ENCODE peak calls at places on chromosome X, in five cellular contexts. O is lower lobe of right lung, K is astrocyte, U is stomach, Z is IMR-90. W is an unnamed sample.

GRCh38 chrX:130158311-130158710 is 7.3 kb downstream of the AIFM1 start:
- DNase-seq in U (no peak), O (no peak), K (no peak), Z (no peak), W (no peak)

GRCh38 chrX:49915352-49916222 is 6.8 kb upstream of the CLCN5 start:
- DNase-seq in K (peak), Z (peak), O (no peak), U (peak), W (peak)

GRCh38 chrX:30308263-30309138 is 689 bp downstream of the NR0B1 start:
- DNase-seq in O (peak), U (no peak), K (no peak), Z (no peak), W (no peak)

GRCh38 chrX:116749943-116750342 is 287.2 kb upstream of the CT83 start:
- DNase-seq in U (no peak), K (no peak), Z (no peak), O (no peak), W (no peak)

GRCh38 chrX:119266364-119266995 is 30.4 kb downstream of the PGRMC1 start:
- DNase-seq in K (no peak), O (no peak), U (no peak), Z (peak), W (peak)

GRCh38 chrX:96432647-96433046 is 252.0 kb upstream of the DIAPH2 start:
- DNase-seq in U (no peak), K (no peak), O (no peak), Z (no peak), W (no peak)

GRCh38 chrX:136999021-136999420 is 34.8 kb downstream of the GPR101 start:
- DNase-seq in K (no peak), O (no peak), U (no peak), Z (no peak), W (no peak)

GRCh38 chrX:39258331-39258730 is 457.1 kb downstream of the MID1IP1 start:
- DNase-seq in U (no peak), Z (no peak), K (peak), O (no peak), W (no peak)

GRCh38 chrX:67619253-67619652 is 75.4 kb downstream of the AR start:
- DNase-seq in K (peak), U (no peak), Z (peak), O (no peak), W (no peak)

GRCh38 chrX:49039598-49040375 is 3.4 kb downstream of the TFE3 start:
- DNase-seq in K (peak), Z (peak), U (peak), O (peak), W (peak)

GRCh38 chrX:42967681-42968080 is 189.7 kb upstream of the PPP1R2C start:
- DNase-seq in Z (no peak), O (no peak), K (peak), U (no peak), W (no peak)

GRCh38 chrX:31186693-31187338 is 115.0 kb upstream of the FTHL17 start:
- DNase-seq in U (no peak), O (no peak), Z (no peak), K (no peak), W (no peak)

GRCh38 chrX:39397561-39398200 is 596.4 kb downstream of the MID1IP1 start:
- DNase-seq in Z (no peak), O (no peak), K (no peak), U (no peak), W (peak)

GRCh38 chrX:106170318-106170717 is 2.2 kb downstream of the PWWP3B start:
- DNase-seq in U (no peak), K (no peak), Z (no peak), O (no peak), W (no peak)

GRCh38 chrX:13689519-13690211 is 737 bp downstream of the RAB9A start:
- DNase-seq in U (no peak), Z (peak), O (no peak), K (peak), W (no peak)

GRCh38 chrX:68822641-68823410 is 6.0 kb upstream of the EFNB1 start:
- DNase-seq in Z (peak), K (peak), O (no peak), U (no peak), W (peak)

GRCh38 chrX:118864063-118864630 is 40.5 kb downstream of the ZCCHC12 start:
- DNase-seq in U (no peak), Z (no peak), K (no peak), O (no peak), W (no peak)

GRCh38 chrX:105564536-105564935 is 257.8 kb upstream of the NRK start:
- DNase-seq in Z (peak), O (no peak), U (no peak), K (peak), W (no peak)

GRCh38 chrX:7552758-7553157 is 290.2 kb upstream of the VCX start:
- DNase-seq in O (no peak), K (no peak), Z (no peak), U (no peak), W (no peak)

GRCh38 chrX:47612418-47612817 is 7.2 kb downstream of the SYN1 start:
- DNase-seq in Z (no peak), O (no peak), U (no peak), K (no peak), W (no peak)

GRCh38 chrX:141960573-141960972 is 56.9 kb downstream of the MAGEC1 start:
- DNase-seq in U (no peak), K (no peak), Z (no peak), O (no peak), W (no peak)

GRCh38 chrX:136397001-136397400 is 90.7 kb upstream of the BRS3 start:
- DNase-seq in O (no peak), K (no peak), Z (no peak), U (no peak), W (no peak)

GRCh38 chrX:38552721-38553120 is 8.6 kb upstream of the TSPAN7 start:
- DNase-seq in K (no peak), O (no peak), Z (no peak), U (no peak), W (no peak)

GRCh38 chrX:130778773-130779172 is 124.2 kb downstream of the ENOX2 start:
- DNase-seq in K (no peak), Z (peak), O (no peak), U (no peak), W (no peak)

GRCh38 chrX:151082077-151082948 is 94.1 kb upstream of the GPR50 start:
- DNase-seq in O (peak), U (peak), K (peak), Z (peak), W (peak)

GRCh38 chrX:47191806-47192401 is 1.7 kb upstream of the UBA1 start:
- DNase-seq in K (no peak), U (no peak), O (no peak), Z (no peak), W (no peak)

GRCh38 chrX:21373637-21374162 is 518 bp upstream of the CNKSR2 start:
- DNase-seq in O (no peak), K (no peak), U (no peak), Z (no peak), W (peak)

GRCh38 chrX:43224496-43224895 is 431.6 kb upstream of the MAOA start:
- DNase-seq in Z (no peak), O (no peak), U (no peak), K (no peak), W (no peak)

GRCh38 chrX:17535229-17535628 is 160.2 kb downstream of the NHS start:
- DNase-seq in K (no peak), Z (peak), U (peak), O (no peak), W (no peak)

GRCh38 chrX:93874554-93874953 is 200.5 kb downstream of the FAM133A start:
- DNase-seq in Z (no peak), O (no peak), U (no peak), K (no peak), W (no peak)

GRCh38 chrX:11426712-11427081 is 133.5 kb downstream of the AMELX start:
- DNase-seq in O (no peak), U (no peak), K (no peak), Z (no peak), W (no peak)

GRCh38 chrX:11430266-11430665 is 137.1 kb downstream of the AMELX start:
- DNase-seq in O (no peak), K (no peak), Z (peak), U (no peak), W (no peak)

GRCh38 chrX:11427082-11428033 is 134.1 kb downstream of the AMELX start:
- DNase-seq in U (peak), Z (no peak), K (no peak), O (peak), W (peak)

GRCh38 chrX:11431833-11432232 is 138.6 kb downstream of the AMELX start:
- DNase-seq in Z (no peak), U (no peak), O (no peak), K (no peak), W (no peak)

GRCh38 chrX:11429543-11430085 is 136.4 kb downstream of the AMELX start:
- DNase-seq in Z (no peak), K (no peak), U (no peak), O (no peak), W (no peak)
- H3K4me3 ChIP-seq in Z (no peak), K (no peak), U (no peak), O (no peak), W (no peak)

GRCh38 chrX:149511081-149511480 is 6.0 kb upstream of the IDS start:
- DNase-seq in O (no peak), K (peak), Z (peak), U (no peak), W (no peak)
- H3K4me3 ChIP-seq in O (no peak), K (no peak), Z (no peak), U (no peak), W (no peak)

GRCh38 chrX:153828723-153829548 is 1.4 kb downstream of the PDZD4 start:
- DNase-seq in K (no peak), Z (no peak), U (no peak), O (no peak), W (no peak)

GRCh38 chrX:153831435-153832150 is 1.2 kb upstream of the PDZD4 start:
- DNase-seq in K (no peak), Z (no peak), O (no peak), U (no peak), W (no peak)

GRCh38 chrX:153829549-153829798 is 870 bp downstream of the PDZD4 start:
- DNase-seq in U (no peak), K (no peak), O (no peak), Z (no peak), W (no peak)

GRCh38 chrX:153829799-153830631 is at the start of gene PDZD4:
- DNase-seq in K (no peak), Z (no peak), U (no peak), O (no peak), W (no peak)

GRCh38 chrX:153830632-153831434 is 489 bp upstream of the PDZD4 start:
- DNase-seq in O (no peak), U (no peak), K (no peak), Z (no peak), W (no peak)
- H3K4me3 ChIP-seq in O (peak), U (peak), K (no peak), Z (no peak), W (no peak)

DNA sequence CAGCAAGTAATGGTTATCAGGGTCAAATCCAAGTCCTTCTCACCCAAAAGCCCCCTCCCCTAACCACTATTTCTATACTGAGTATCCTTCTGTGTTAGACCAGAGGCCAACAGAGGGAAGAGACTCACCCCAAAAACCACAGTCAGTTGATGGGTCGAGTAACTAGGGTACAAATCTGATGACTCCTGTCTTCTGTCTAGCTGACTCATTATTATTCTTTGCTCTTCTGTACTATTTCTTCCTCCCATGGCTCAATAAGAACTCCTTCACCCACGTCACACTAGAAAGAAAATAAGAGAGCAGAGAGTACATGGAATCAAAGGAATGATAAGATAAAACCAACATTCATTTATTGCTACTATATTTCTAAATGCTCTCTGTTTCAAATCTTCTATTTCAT is 2.0 kb downstream of the RAB40A start:
- DNase-seq in Z (peak), K (peak), U (no peak), O (no peak), W (no peak)
- H3K4me3 ChIP-seq in Z (no peak), K (no peak), U (no peak), O (no peak), W (no peak)

W was measured in mucosa of descending colon.